ENCODE peak calls at places on chromosomes 2 and 18, in seven cellular contexts. W, U, F, E, X, G and A are unnamed samples. For H3K4me1, the result is how much of the 10 kb centered on the place peaks cover.

GRCh38 chr2:121041516-121041915 is 243.5 kb downstream of the TFCP2L1 start:
- DNase-seq in W (no peak), U (no peak), F (no peak), E (no peak), X (no peak), G (no peak), A (no peak)

GRCh38 chr2:161417428-161418274 is 1.6 kb downstream of the TBR1 start:
- DNase-seq in W (no peak), U (no peak), F (no peak), E (no peak), X (no peak), G (no peak), A (no peak)

GRCh38 chr18:80231151-80231550 is 16.2 kb downstream of the PARD6G start:
- DNase-seq in W (no peak), U (no peak), F (no peak), E (no peak), X (no peak), G (no peak), A (no peak)

GRCh38 chr2:31341351-31341750 is 73.2 kb downstream of the XDH start:
- DNase-seq in W (no peak), U (no peak), F (no peak), E (no peak), X (no peak), G (no peak), A (no peak)

GRCh38 chr2:124283090-124283489 is 258.0 kb downstream of the CNTNAP5 start:
- DNase-seq in W (no peak), U (no peak), F (peak), E (no peak), X (no peak), G (no peak), A (no peak)

GRCh38 chr2:108345941-108346340 is 31.8 kb upstream of the SULT1C4 start:
- DNase-seq in W (no peak), U (no peak), F (peak), E (no peak), X (no peak), G (no peak), A (no peak)

GRCh38 chr2:121790276-121790956 is 35.0 kb downstream of the TSN start:
- DNase-seq in W (no peak), U (no peak), F (no peak), E (no peak), X (peak), G (no peak), A (no peak)

GRCh38 chr18:33232318-33232626 is 208.2 kb downstream of the CCDC178 start:
- DNase-seq in W (no peak), U (no peak), F (no peak), E (no peak), X (no peak), G (no peak), A (no peak)

GRCh38 chr2:190465060-190465459 is 56.9 kb downstream of the MFSD6 start:
- DNase-seq in W (no peak), U (no peak), F (no peak), E (no peak), X (no peak), G (no peak), A (no peak)

GRCh38 chr18:911025-911424 is 6.4 kb downstream of the ADCYAP1 start:
- DNase-seq in W (no peak), U (no peak), F (no peak), E (no peak), X (no peak), G (no peak), A (no peak)

GRCh38 chr2:212360068-212360460 is 178.5 kb downstream of the ERBB4 start:
- DNase-seq in W (no peak), U (no peak), F (no peak), E (no peak), X (no peak), G (no peak), A (no peak)

GRCh38 chr2:705971-706511 is 28.8 kb upstream of the TMEM18 start:
- DNase-seq in W (no peak), U (no peak), F (no peak), E (no peak), X (no peak), G (no peak), A (no peak)

GRCh38 chr2:231110551-231110950 is 14.3 kb downstream of the HTR2B start:
- DNase-seq in W (no peak), U (no peak), F (no peak), E (no peak), X (no peak), G (no peak), A (no peak)

GRCh38 chr18:63454497-63454896 is 22.3 kb upstream of the SERPINB5 start:
- DNase-seq in W (no peak), U (peak), F (no peak), E (no peak), X (peak), G (peak), A (no peak)

GRCh38 chr2:177429688-177430325 is 37.2 kb downstream of the AGPS start:
- DNase-seq in W (no peak), U (no peak), F (no peak), E (no peak), X (no peak), G (no peak), A (no peak)

GRCh38 chr2:159637988-159638501 is 21.7 kb upstream of the BAZ2B start:
- DNase-seq in W (no peak), U (no peak), F (no peak), E (no peak), X (peak), G (no peak), A (no peak)

GRCh38 chr2:45649855-45650806 is 1.3 kb upstream of the PRKCE start:
- DNase-seq in W (peak), U (peak), F (peak), E (peak), X (peak), G (peak), A (peak)

GRCh38 chr2:45649457-45649854 is 2.0 kb upstream of the PRKCE start:
- DNase-seq in W (no peak), U (no peak), F (no peak), E (no peak), X (no peak), G (no peak), A (no peak)

GRCh38 chr2:45651415-45652089 is at the start of gene PRKCE:
- DNase-seq in W (peak), U (peak), F (peak), E (no peak), X (peak), G (peak), A (peak)

GRCh38 chr2:45652090-45653050 is 895 bp downstream of the PRKCE start:
- DNase-seq in W (peak), U (peak), F (peak), E (no peak), X (peak), G (peak), A (peak)

DNA sequence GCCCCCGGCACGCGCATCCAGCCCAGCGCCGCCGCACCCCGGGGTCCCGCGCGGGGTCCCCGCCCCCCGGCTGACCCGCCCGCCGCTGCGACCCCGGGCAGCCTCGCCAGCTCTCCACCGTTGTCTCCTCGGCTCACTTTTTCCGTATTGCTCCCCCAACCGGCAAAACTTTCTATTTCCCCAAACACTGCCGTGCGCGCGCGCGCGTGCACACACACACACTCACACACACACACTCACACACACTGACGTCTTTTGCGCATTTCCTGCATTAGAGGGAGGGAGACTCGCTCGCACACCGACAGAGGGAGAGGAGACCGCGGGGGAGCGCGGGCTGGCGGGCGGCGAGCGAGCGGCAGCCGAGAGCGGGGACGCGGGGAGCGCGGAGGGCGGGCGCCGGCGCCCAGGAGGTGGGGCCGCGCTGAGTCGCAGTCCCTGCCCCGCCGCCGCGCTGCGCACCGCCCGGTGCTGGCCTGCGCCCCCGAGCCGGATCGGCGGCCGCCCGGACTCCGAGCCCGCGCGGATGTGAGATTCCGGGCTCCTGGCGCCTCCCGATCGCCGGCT is 542 bp upstream of the PRKCE start:
- DNase-seq in W (peak), U (peak), F (peak), E (peak), X (peak), G (peak), A (peak)
- TF ChIP-seq POLR2A in W (peak), U (peak), F (peak), E (no peak), X (peak), G (peak), A (peak)

DNA sequence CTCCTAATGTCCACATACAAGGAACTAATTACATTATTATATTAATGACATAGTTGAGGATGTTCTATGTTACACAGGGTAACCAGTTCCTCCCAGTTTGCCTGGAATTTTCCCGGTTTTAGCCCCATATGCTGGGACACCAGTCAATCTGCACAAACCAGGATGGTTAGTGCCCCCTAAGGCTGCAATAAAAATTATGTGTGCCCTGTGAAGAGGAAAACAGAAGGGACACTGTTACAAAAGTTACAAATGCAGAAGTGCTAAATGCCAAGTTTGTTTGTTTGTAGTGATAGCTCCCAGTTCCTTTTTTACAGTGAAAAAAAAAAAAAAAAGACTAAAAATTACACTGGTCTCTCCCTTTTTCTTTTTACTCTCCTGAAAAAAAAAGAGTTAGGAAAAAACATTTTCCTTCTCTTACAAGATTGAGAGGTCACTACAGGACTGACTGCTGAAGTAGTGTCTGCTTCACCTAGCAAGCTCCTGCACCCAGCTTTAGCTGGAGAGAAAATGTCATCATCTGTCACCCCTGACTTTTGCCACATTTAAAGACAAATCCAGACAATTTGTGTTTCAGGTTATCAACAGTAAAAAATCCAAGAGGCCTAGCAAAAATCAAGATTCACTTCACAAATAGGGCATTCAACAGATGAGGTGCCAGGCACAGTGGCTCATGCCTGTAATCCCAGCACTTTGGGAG is 3.2 kb downstream of the ANKRD44 start:
- DNase-seq in W (no peak), U (no peak), F (no peak), E (no peak), X (no peak), G (no peak), A (no peak)
- H3K4me1 ChIP-seq in W (under half), U (under half), F (under half), E (half or more), X (under half), G (under half), A (under half)

DNA sequence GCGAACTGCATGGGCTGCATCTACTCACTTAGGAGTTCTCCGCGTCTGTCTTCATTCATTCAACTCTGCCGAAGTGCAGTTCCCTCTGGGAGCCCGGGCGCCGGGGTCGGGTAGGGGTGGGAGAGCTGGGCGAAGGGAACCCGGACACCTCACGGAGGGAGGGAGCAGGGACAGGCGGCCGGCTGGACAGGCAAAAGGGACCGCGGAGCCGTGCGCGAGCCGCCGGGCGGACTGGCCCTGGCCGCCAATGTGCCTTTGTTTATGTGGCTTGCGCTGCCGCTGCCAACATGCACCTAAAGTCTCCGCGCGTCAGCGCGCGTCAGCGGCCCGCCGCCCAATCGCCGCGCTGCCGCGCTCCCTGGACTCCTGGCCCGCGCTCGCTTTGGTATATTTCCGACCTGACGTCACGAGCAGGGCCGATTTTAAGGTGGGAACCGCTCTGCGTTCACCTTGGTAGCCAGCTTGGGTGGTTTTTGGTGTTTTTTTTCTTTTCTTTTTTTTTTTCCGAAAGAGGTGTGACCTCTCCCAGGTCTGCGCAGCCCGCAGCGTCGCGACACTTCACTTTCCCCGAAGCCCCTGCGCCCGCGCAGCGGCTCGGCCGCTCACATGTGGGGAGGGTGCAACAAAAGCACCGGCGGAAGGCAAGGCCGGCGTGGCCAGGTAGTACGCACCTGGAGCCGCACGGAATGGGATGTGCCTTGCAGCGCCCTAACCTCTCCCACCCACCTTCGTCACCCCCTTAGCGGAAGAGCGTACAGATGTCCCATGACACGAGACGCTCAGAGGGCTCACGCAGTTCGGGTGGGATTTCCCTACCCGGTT is at the start of gene NR4A2:
- DNase-seq in W (peak), U (peak), F (peak), E (peak), X (peak), G (peak), A (peak)
- TF ChIP-seq POLR2A in W (peak), U (peak), F (peak), E (peak), X (peak), G (peak), A (peak)

GRCh38 chr2:218230882-218231281 is 13.9 kb downstream of the ARPC2 start:
- DNase-seq in W (no peak), U (peak), F (peak), E (no peak), X (peak), G (peak), A (no peak)

GRCh38 chr2:218235017-218235416 is 18.0 kb downstream of the ARPC2 start:
- DNase-seq in W (no peak), U (no peak), F (no peak), E (no peak), X (no peak), G (no peak), A (no peak)

GRCh38 chr2:218234487-218234886 is 17.5 kb downstream of the ARPC2 start:
- DNase-seq in W (no peak), U (no peak), F (no peak), E (no peak), X (no peak), G (no peak), A (no peak)

GRCh38 chr2:218236829-218237228 is 19.8 kb downstream of the ARPC2 start:
- DNase-seq in W (no peak), U (no peak), F (no peak), E (no peak), X (no peak), G (no peak), A (no peak)

DNA sequence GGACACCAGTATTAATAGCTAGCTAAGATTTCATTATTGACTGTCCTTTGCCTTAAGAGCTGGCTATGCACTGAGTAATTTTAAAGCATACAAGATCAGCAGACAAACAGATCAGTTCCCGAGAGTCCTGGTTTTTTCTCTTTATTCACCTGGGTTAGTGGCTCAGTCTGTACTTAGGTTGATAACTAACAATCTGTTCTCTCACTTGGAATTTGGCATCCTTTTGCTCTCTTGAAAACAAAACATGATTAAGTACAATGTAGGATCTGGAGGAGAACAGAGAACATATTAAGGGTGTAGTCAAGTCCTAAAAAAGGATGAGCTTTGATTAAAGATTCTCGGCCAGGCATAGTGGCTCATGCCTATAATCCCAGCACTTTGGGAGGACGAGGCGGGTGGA is 16.6 kb downstream of the ARPC2 start:
- DNase-seq in W (no peak), U (no peak), F (no peak), E (no peak), X (no peak), G (no peak), A (no peak)
- H3K4me1 ChIP-seq in W (under half), U (under half), F (half or more), E (under half), X (under half), G (under half), A (under half)